ENCODE peak calls at places on chromosomes 7 and 10, in four cellular contexts. One of them, this sample, is unnamed.
A peak's percentile ranks its signal among the peaks of the same experiment; 100 is the strongest.

GRCh38 chr7:127391591-127392181 is 822 bp downstream of the ZNF800 start:
- DNase-seq in spleen: peak; percentile 92
- DNase-seq in BJ: no peak
- DNase-seq in psoas muscle: no peak
- DNase-seq in this sample: no peak

GRCh38 chr7:30285067-30285530 is 702 bp downstream of the ZNRF2 start:
- DNase-seq in psoas muscle: peak; percentile 69
- DNase-seq in spleen: peak; percentile 93
- DNase-seq in BJ: no peak
- DNase-seq in this sample: no peak

GRCh38 chr10:21524526-21525366 is 736 bp downstream of the SKIDA1 start:
- DNase-seq in psoas muscle: no peak
- DNase-seq in spleen: no peak
- DNase-seq in BJ: no peak
- DNase-seq in this sample: no peak

GRCh38 chr7:12757443-12757842 is 70.0 kb downstream of the ARL4A start:
- DNase-seq in BJ: peak; percentile 77
- DNase-seq in psoas muscle: no peak
- DNase-seq in spleen: no peak
- DNase-seq in this sample: peak; percentile 37

GRCh38 chr10:14674376-14675050 is 100.2 kb downstream of the FAM107B start:
- DNase-seq in spleen: no peak
- DNase-seq in BJ: no peak
- DNase-seq in psoas muscle: no peak
- DNase-seq in this sample: no peak

GRCh38 chr10:69327463-69328345 is 49.4 kb downstream of the HK1 start:
- DNase-seq in BJ: no peak
- DNase-seq in spleen: peak; percentile 92
- DNase-seq in psoas muscle: peak; percentile 87
- DNase-seq in this sample: no peak

GRCh38 chr10:14878266-14879054 is at the start of gene SUV39H2:
- DNase-seq in psoas muscle: peak; percentile 98
- DNase-seq in BJ: peak; percentile 69
- DNase-seq in spleen: peak; percentile 99
- DNase-seq in this sample: peak; percentile 70

GRCh38 chr10:50501899-50502556 is 121.7 kb downstream of the SGMS1 start:
- DNase-seq in spleen: no peak
- DNase-seq in BJ: no peak
- DNase-seq in psoas muscle: no peak
- DNase-seq in this sample: no peak

DNA sequence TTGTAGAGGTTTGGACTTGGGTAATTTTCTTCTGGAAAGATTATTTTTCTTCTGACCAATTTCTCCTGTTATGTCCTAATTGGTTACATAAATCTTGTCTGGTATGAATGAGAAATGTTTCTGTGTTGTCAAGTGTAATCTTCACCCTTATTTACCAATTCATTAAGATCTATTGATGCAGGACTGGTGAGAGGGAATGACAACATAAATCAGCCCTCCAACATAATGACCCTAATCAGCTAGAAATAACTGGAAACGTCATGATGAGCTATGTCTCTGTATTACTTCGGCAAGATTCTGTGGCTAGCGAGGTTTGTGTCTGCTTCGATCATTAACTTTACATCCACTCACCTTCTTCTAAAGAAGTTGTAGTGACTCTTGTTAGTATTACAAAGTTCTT is 3.5 kb downstream of the FOXP2 start:
- DNase-seq in psoas muscle: no peak
- DNase-seq in BJ: no peak
- DNase-seq in spleen: no peak
- DNase-seq in this sample: no peak
- H3K4me3 ChIP-seq in psoas muscle: peak overlapping the region; percentile 57
- H3K4me3 ChIP-seq in BJ: no peak overlapping the region
- H3K4me3 ChIP-seq in spleen: no peak overlapping the region
- H3K4me3 ChIP-seq in this sample: no peak overlapping the region

GRCh38 chr7:33716581-33717477 is 188.5 kb upstream of the BMPER start:
- DNase-seq in psoas muscle: no peak
- DNase-seq in BJ: no peak
- DNase-seq in spleen: no peak
- DNase-seq in this sample: peak; percentile 46
- TF ChIP-seq CTCF in psoas muscle: peak; percentile 73
- TF ChIP-seq CTCF in BJ: peak; percentile 63
- TF ChIP-seq CTCF in spleen: peak; percentile 33
- TF ChIP-seq CTCF in this sample: peak; percentile 76

DNA sequence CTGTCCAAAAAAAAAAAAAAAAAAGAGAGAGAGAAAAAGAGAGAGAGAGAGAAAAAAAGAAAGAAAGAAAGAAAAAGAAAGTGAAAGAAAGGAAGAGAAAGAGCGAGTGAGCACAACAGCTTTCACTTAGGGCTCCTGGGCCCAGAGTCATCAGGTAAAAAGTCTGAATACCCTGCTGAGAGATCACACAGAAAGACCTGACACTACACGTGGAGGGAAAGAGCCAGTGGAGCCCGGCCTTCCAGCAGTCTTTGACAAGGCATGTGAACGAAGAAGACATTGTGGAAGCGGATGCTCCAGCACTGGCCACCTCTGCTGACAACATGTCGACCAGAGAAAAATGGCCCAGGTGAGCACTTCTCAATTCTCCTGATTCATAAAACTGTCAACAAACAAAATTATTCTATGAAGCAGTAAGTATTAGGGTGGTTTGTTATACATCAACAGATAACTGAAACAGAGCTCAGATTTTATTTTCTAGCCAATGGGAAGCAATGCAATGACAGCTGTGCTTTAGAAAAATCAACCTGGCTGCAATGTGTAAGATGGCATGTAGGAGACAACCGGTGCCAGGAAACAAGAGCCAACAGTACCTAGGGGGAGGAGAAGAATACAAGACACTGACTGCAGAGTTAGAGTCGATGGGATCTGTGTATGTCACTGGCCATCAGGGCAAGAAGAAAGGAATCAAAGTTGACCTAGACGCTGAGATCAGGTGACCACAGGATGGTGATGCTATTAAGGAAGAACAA is 4.4 kb downstream of the RNF216 start:
- DNase-seq in psoas muscle: no peak
- DNase-seq in spleen: no peak
- DNase-seq in BJ: no peak
- DNase-seq in this sample: no peak
- H3K4me3 ChIP-seq in psoas muscle: no peak overlapping the region
- H3K4me3 ChIP-seq in spleen: no peak overlapping the region
- H3K4me3 ChIP-seq in BJ: no peak overlapping the region
- H3K4me3 ChIP-seq in this sample: no peak overlapping the region

DNA sequence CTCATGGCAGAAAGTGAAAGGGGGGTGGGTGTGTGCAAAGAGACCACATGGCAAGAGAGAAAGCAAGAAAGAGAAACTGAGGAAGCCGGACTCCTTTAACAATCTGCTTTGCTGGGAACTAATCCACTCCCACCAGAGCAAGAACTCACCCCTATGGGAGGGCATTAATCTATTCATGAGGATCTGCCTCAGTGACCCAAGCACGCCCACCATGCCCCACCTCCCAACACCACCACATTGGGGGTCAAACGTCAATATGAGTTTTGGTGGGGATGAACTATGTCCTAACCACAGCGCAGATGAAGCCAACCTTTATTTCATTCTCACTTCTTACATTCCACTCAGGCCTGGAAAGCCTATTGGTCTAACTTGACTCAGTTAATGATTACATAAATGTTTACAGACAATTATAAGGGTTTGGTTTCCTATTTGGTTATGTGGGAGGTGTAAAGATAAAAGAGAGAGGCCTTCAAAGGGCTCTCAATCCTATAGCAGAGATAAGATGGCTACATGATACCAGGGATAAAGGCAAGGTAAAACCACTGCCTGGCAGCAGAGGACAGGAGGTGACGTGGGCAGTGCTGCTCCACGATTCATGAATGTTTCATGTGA is 601.8 kb downstream of the PARD3 start:
- DNase-seq in spleen: no peak
- DNase-seq in BJ: no peak
- DNase-seq in psoas muscle: no peak
- DNase-seq in this sample: no peak
- TF ChIP-seq CTCF in spleen: no peak
- TF ChIP-seq CTCF in BJ: no peak
- TF ChIP-seq CTCF in psoas muscle: no peak
- TF ChIP-seq CTCF in this sample: no peak

GRCh38 chr7:131950758-131951157 is 394.3 kb upstream of the PODXL start:
- DNase-seq in psoas muscle: no peak
- DNase-seq in BJ: no peak
- DNase-seq in spleen: no peak
- DNase-seq in this sample: no peak
- H3K4me3 ChIP-seq in psoas muscle: no peak overlapping the region
- H3K4me3 ChIP-seq in BJ: no peak overlapping the region
- H3K4me3 ChIP-seq in spleen: no peak overlapping the region
- H3K4me3 ChIP-seq in this sample: no peak overlapping the region

GRCh38 chr7:940599-941408 is 13.7 kb downstream of the ADAP1 start:
- DNase-seq in BJ: no peak
- DNase-seq in psoas muscle: no peak
- DNase-seq in spleen: no peak
- DNase-seq in this sample: no peak
- TF ChIP-seq CTCF in BJ: no peak
- TF ChIP-seq CTCF in psoas muscle: no peak
- TF ChIP-seq CTCF in spleen: no peak
- TF ChIP-seq CTCF in this sample: no peak

DNA sequence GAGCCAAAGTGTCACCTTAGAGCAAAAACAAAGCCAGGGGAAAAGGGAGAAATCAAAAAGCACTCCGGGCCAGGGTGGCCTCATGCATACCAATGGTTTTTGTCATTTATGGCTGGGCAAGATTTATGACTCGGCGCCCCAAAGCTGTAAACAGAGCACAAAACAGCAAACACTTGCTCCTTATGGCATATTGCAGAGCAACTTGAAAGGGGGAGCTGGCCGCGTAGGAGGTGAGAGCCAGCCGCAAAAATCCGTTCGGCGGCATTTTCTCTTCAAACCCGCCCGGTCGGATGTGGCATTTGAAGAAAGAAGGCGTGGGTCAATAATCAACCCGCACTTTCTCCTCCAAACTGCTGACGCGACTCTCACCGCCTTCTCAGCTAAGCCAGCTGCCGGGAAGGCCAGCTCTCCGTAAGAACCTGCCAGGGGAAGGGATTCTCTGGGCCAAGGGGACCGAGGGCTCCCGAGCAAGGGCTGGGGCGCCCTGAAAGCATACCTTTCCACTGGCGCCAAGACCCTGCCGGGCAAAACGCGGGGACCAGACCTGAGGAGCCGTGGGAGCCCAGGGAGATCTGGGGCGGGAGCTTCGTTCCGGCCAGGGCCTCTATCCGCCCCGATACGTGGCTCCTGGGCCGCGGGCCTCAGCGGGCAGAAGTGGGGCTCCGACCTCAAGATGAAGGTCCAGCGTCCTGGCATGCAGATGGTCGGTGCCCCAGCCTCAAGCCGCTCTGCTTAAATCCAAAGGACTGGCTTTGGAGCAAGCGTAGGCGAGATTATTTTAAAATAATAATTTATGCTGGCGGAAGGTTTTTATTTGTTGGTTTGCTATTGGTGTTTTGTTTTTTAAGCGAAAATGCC is 12.9 kb upstream of the HOXA2 start:
- DNase-seq in spleen: no peak
- DNase-seq in psoas muscle: peak; percentile 49
- DNase-seq in BJ: no peak
- DNase-seq in this sample: no peak
- H3K4me3 ChIP-seq in spleen: peak overlapping the region; percentile 24
- H3K4me3 ChIP-seq in psoas muscle: peak overlapping the region; percentile 46
- H3K4me3 ChIP-seq in BJ: no peak overlapping the region
- H3K4me3 ChIP-seq in this sample: no peak overlapping the region